ENCODE peak calls at places on chromosomes 7 and 10, in six cellular contexts. One of them, this sample, is unnamed.

GRCh38 chr7:35748348-35748747 is 52.5 kb upstream of the SEPTIN7 start:
- DNase-seq in neuronal stem cell: no peak
- DNase-seq in KG1: no peak
- DNase-seq in astrocyte of the spinal cord: no peak
- DNase-seq in RCC 7860: no peak
- DNase-seq in GM12891: no peak
- DNase-seq in this sample: no peak

GRCh38 chr7:135748770-135749169 is at the start of gene FAM180A:
- DNase-seq in neuronal stem cell: no peak
- DNase-seq in GM12891: no peak
- DNase-seq in astrocyte of the spinal cord: peak; percentile 44
- DNase-seq in RCC 7860: no peak
- DNase-seq in KG1: no peak
- DNase-seq in this sample: no peak

GRCh38 chr10:99709480-99710229 is 22.3 kb downstream of the COX15 start:
- DNase-seq in GM12891: no peak
- DNase-seq in RCC 7860: no peak
- DNase-seq in astrocyte of the spinal cord: peak; percentile 20
- DNase-seq in neuronal stem cell: no peak
- DNase-seq in KG1: no peak
- DNase-seq in this sample: no peak

GRCh38 chr7:17041324-17041723 is 159.5 kb upstream of the AGR3 start:
- DNase-seq in GM12891: no peak
- DNase-seq in RCC 7860: no peak
- DNase-seq in astrocyte of the spinal cord: peak; percentile 79
- DNase-seq in neuronal stem cell: no peak
- DNase-seq in KG1: peak; percentile 19
- DNase-seq in this sample: no peak

GRCh38 chr10:104589431-104589830 is 51.7 kb upstream of the SORCS3 start:
- DNase-seq in astrocyte of the spinal cord: peak; percentile 25
- DNase-seq in KG1: no peak
- DNase-seq in GM12891: no peak
- DNase-seq in RCC 7860: no peak
- DNase-seq in neuronal stem cell: no peak
- DNase-seq in this sample: no peak

GRCh38 chr10:97031459-97031858 is 154.3 kb downstream of the SLIT1 start:
- DNase-seq in GM12891: no peak
- DNase-seq in KG1: no peak
- DNase-seq in neuronal stem cell: no peak
- DNase-seq in astrocyte of the spinal cord: no peak
- DNase-seq in RCC 7860: no peak
- DNase-seq in this sample: no peak

GRCh38 chr10:96642973-96643372 is 56.2 kb upstream of the TM9SF3 start:
- DNase-seq in RCC 7860: peak; percentile 25
- DNase-seq in astrocyte of the spinal cord: peak; percentile 29
- DNase-seq in KG1: peak; percentile 50
- DNase-seq in neuronal stem cell: peak; percentile 29
- DNase-seq in GM12891: no peak
- DNase-seq in this sample: peak; percentile 74

GRCh38 chr7:130723784-130724183 is 10.2 kb downstream of the KLF14 start:
- DNase-seq in RCC 7860: no peak
- DNase-seq in astrocyte of the spinal cord: no peak
- DNase-seq in GM12891: no peak
- DNase-seq in KG1: no peak
- DNase-seq in neuronal stem cell: no peak
- DNase-seq in this sample: no peak

GRCh38 chr7:77935652-77936348 is 137.2 kb downstream of the PHTF2 start:
- DNase-seq in neuronal stem cell: no peak
- DNase-seq in GM12891: no peak
- DNase-seq in RCC 7860: no peak
- DNase-seq in KG1: no peak
- DNase-seq in astrocyte of the spinal cord: no peak
- DNase-seq in this sample: no peak

GRCh38 chr10:85147346-85148250 is 819.2 kb downstream of the CCSER2 start:
- DNase-seq in astrocyte of the spinal cord: no peak
- DNase-seq in neuronal stem cell: no peak
- DNase-seq in RCC 7860: no peak
- DNase-seq in GM12891: no peak
- DNase-seq in KG1: no peak
- DNase-seq in this sample: no peak

This sample was measured in Calu3.